ENCODE peak calls at places on chromosomes 1 and 21, in four cellular contexts. J is K562, E is neural progenitor cell, Y is fibroblast of lung. O is an unnamed sample.

GRCh38 chr1:46539968-46540367 is 11.5 kb downstream of the KNCN start:
- DNase-seq in J (no peak), E (no peak), Y (peak; percentile 83), O (no peak)

GRCh38 chr1:28864695-28865094 is 49.7 kb upstream of the EPB41 start:
- DNase-seq in J (no peak), E (no peak), Y (no peak), O (no peak)

GRCh38 chr1:18041685-18042355 is 65.8 kb upstream of the IGSF21 start:
- DNase-seq in J (no peak), E (peak; percentile 38), Y (no peak), O (no peak)

GRCh38 chr1:78178816-78179215 is 133.1 kb downstream of the GIPC2 start:
- DNase-seq in J (no peak), E (no peak), Y (no peak), O (no peak)

GRCh38 chr1:65310078-65310587 is 790 bp downstream of the DNAJC6 start:
- DNase-seq in J (peak; percentile 80), E (no peak), Y (no peak), O (no peak)

GRCh38 chr1:53413175-53414001 is 45.8 kb upstream of the DMRTB1 start:
- DNase-seq in J (no peak), E (no peak), Y (peak; percentile 95), O (no peak)

GRCh38 chr1:175499595-175500367 is 243.6 kb downstream of the TNR start:
- DNase-seq in J (no peak), E (no peak), Y (peak; percentile 14), O (no peak)

GRCh38 chr1:239123243-239123642 is 263.1 kb upstream of the CHRM3 start:
- DNase-seq in J (no peak), E (no peak), Y (no peak), O (no peak)

GRCh38 chr1:172452536-172453159 is 8.8 kb upstream of the PIGC start:
- DNase-seq in J (no peak), E (peak; percentile 27), Y (peak; percentile 21), O (no peak)

GRCh38 chr1:9009438-9010366 is 16.5 kb downstream of the SLC2A7 start:
- DNase-seq in J (peak; percentile 64), E (peak; percentile 72), Y (peak; percentile 24), O (no peak)

GRCh38 chr1:235270625-235271024 is 57.4 kb downstream of the ARID4B start:
- DNase-seq in J (no peak), E (no peak), Y (peak; percentile 69), O (no peak)

GRCh38 chr1:23244362-23244761 is 27.1 kb upstream of the HTR1D start:
- DNase-seq in J (no peak), E (no peak), Y (no peak), O (no peak)

GRCh38 chr1:27360159-27361043 is 6.4 kb downstream of the MAP3K6 start:
- DNase-seq in J (peak; percentile 84), E (peak; percentile 66), Y (no peak), O (no peak)

GRCh38 chr1:36542962-36543515 is 60.3 kb upstream of the CSF3R start:
- DNase-seq in J (no peak), E (peak; percentile 52), Y (no peak), O (no peak)

GRCh38 chr1:208105756-208106155 is 138.4 kb downstream of the PLXNA2 start:
- DNase-seq in J (no peak), E (no peak), Y (no peak), O (no peak)

GRCh38 chr1:45492691-45493090 is 1.7 kb upstream of the TESK2 start:
- DNase-seq in J (no peak), E (no peak), Y (no peak), O (no peak)

GRCh38 chr1:177780096-177780700 is 189.7 kb downstream of the SEC16B start:
- DNase-seq in J (no peak), E (peak; percentile 57), Y (peak; percentile 58), O (no peak)

GRCh38 chr1:179877586-179878265 is at the start of gene TOR1AIP2:
- DNase-seq in J (peak; percentile 81), E (peak; percentile 93), Y (peak; percentile 74), O (no peak)

GRCh38 chr1:91609571-91609970 is 108.9 kb downstream of the CDC7 start:
- DNase-seq in J (no peak), E (no peak), Y (peak; percentile 78), O (peak; percentile 74)

GRCh38 chr1:198788561-198789064 is 149.8 kb downstream of the PTPRC start:
- DNase-seq in J (no peak), E (peak; percentile 81), Y (peak; percentile 7), O (no peak)

GRCh38 chr1:53037159-53037558 is 24.9 kb upstream of the PODN start:
- DNase-seq in J (no peak), E (no peak), Y (no peak), O (no peak)

GRCh38 chr1:181143081-181143859 is 54.8 kb downstream of the IER5 start:
- DNase-seq in J (no peak), E (no peak), Y (no peak), O (no peak)

GRCh38 chr1:93907718-93908117 is 1.5 kb downstream of the GCLM start:
- DNase-seq in J (no peak), E (peak; percentile 4), Y (peak; percentile 68), O (no peak)

GRCh38 chr1:110337704-110338199 is 1.4 kb upstream of the RBM15 start:
- DNase-seq in J (peak; percentile 39), E (peak; percentile 68), Y (no peak), O (no peak)

GRCh38 chr1:233631810-233632375 is 18.0 kb downstream of the KCNK1 start:
- DNase-seq in J (no peak), E (no peak), Y (no peak), O (no peak)

GRCh38 chr1:25829046-25829445 is 9.3 kb downstream of the MTFR1L start:
- DNase-seq in J (no peak), E (no peak), Y (no peak), O (no peak)

GRCh38 chr1:36339215-36339614 is 15.8 kb upstream of the EVA1B start:
- DNase-seq in J (no peak), E (no peak), Y (no peak), O (no peak)

GRCh38 chr21:31191553-31191952 is 152.5 kb downstream of the TIAM1 start:
- DNase-seq in J (no peak), E (no peak), Y (no peak), O (no peak)

DNA sequence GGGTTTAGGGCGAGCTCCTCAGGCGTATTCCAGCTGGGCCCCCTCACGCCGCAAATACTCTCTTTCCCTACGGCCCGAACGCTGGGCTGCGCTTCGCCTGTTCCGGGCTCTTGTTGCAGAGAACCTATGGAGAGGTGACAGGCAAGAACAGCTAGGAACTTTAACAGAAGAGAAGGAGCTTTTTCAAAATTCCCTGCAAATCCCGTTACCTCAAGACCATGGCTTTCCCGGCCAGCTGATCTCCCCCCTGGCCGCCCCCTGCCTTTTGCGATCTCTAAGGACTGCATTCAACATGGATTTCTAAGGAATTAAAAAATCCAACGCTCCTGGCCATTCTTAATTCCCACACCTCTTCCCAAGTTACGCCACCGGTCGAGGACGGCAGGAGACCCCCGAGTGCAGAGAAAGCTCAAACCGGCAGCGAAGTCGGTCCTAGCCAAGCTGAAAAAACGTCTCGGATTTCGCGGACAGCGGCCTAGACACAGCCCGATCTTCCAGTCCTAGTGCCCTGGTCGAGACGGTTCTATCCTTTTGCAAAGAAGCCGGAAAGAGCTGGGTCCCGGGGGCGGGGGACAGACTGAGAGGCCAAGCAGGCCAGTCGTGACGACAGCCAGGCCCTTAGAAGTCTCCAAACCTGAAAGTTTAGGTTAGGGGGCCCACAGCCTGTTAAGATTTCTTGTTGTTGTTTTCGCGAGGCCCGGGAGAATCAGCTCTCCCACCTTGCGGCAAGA is 1.0 kb upstream of the TBX15 start:
- DNase-seq in J (no peak), E (peak; percentile 73), Y (no peak), O (no peak)
- TF ChIP-seq EZH2 in J (no peak), E (peak; percentile 84), Y (no peak), O (no peak)

GRCh38 chr1:2073382-2074230 is 23.4 kb downstream of the PRKCZ start:
- DNase-seq in J (peak; percentile 50), E (peak; percentile 66), Y (peak; percentile 78), O (no peak)
- H3K4me3 ChIP-seq in J (no peak overlapping the region), E (no peak overlapping the region), Y (peak overlapping the region; percentile 41), O (no peak overlapping the region)

GRCh38 chr21:45405271-45405818 is 380 bp downstream of the COL18A1 start:
- DNase-seq in J (peak; percentile 95), E (peak; percentile 57), Y (peak; percentile 33), O (no peak)

GRCh38 chr21:45407629-45408247 is 2.8 kb downstream of the COL18A1 start:
- DNase-seq in J (no peak), E (no peak), Y (no peak), O (no peak)

GRCh38 chr21:45406801-45407628 is 2.0 kb downstream of the COL18A1 start:
- DNase-seq in J (no peak), E (peak; percentile 77), Y (no peak), O (no peak)

GRCh38 chr21:45404726-45405270 is at the start of gene COL18A1:
- DNase-seq in J (peak; percentile 99), E (peak; percentile 90), Y (peak; percentile 41), O (no peak)

DNA sequence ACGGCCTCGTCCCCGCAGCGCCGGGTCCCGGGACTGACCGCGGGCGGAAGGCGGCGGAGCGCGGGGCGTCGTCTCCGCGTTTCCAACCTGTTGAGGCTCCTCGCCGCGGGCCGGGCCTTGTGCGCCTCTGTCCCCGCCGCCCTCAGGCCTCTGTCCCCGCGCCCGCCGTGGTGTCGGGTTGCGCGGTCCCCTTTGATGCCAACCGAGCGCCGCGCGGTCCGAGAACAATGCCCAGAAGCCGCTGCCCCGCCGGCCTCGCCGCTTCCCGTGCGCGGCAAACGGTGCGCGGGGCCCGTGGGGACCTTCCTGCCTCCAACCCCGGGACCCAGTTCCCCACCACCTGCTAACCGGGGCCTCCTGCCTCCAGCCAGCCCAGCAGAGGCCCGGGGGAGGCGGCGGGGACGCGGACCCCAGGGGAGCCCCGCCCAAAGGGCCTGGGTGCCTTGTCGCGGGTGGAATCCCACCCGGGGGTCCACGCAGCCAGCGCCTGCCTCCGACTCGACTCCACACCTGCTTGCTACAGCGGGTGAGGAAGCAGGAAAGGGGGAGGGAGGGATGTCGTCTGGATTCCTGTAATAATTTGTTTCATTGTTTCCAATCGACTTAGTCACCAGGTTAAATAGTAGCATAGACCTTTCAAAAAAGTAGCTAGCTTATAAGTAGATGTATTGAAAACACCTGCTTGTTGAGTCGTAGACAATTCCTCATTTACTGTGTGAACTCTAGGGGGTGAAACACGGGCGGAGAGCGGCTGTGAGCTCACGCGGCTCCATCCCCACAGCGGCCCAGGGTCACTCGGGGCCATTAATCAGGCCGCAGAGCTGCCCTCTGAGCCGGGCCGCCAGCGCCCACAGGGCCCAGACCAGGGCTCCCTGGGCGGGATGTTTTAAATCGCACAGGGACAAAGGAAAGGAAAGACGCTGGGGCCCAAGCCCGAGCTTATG is 1.1 kb downstream of the COL18A1 start:
- DNase-seq in J (no peak), E (peak; percentile 95), Y (peak; percentile 68), O (peak; percentile 26)
- TF ChIP-seq EZH2 in J (no peak), E (peak; percentile 8), Y (no peak), O (no peak)

DNA sequence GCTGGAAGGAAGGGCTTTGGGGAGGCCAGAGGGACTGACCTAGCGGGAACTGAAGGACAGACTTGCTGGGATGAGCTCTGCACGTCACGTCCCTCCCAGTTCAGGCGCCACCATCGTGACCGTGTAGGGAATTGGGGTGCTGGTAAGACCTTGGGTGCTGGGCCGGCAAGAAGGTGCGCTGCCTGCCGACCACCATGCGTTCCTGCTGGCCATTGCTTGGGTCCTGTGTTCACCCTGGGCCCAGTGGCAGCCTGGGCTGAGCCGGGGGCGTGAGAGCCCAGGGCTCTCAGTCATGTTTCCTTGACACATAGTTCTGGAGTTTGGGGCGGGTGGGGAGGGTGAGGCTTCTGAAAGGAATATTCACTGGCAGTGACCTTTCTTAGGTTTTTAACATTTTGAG is 176.0 kb downstream of the CAMTA1 start:
- DNase-seq in J (no peak), E (no peak), Y (no peak), O (no peak)
- H3K4me3 ChIP-seq in J (no peak overlapping the region), E (peak overlapping the region; percentile 62), Y (no peak overlapping the region), O (no peak overlapping the region)

GRCh38 chr1:47708658-47709301 is 270.9 kb downstream of the FOXD2 start:
- DNase-seq in J (no peak), E (peak; percentile 88), Y (peak; percentile 14), O (no peak)
- TF ChIP-seq EZH2 in J (no peak), E (peak; percentile 47), Y (no peak), O (no peak)

GRCh38 chr1:204128464-204128963 is 23.3 kb downstream of the ETNK2 start:
- DNase-seq in J (no peak), E (no peak), Y (no peak), O (no peak)
- H3K4me3 ChIP-seq in J (no peak overlapping the region), E (no peak overlapping the region), Y (no peak overlapping the region), O (no peak overlapping the region)

O was measured in keratinocyte.